ENCODE peak calls at places on chromosomes 3 and 15, in seven cellular contexts. N is endodermal cell, Y is right lobe of liver, U is spleen, V is GM23248, B is GM06990, E is fibroblast of lung. P is an unnamed sample. For H3K27me3 and H3K36me3, the result is how much of the 10 kb centered on the place peaks cover.

GRCh38 chr3:11434697-11435096 is 162.5 kb downstream of the ATG7 start:
- DNase-seq in Y (no peak), B (no peak), N (no peak), E (no peak), V (peak), U (no peak), P (no peak)

GRCh38 chr15:99651023-99651807 is 82.0 kb downstream of the LYSMD4 start:
- DNase-seq in N (no peak), U (no peak), B (no peak), E (peak), Y (no peak), V (peak), P (no peak)

GRCh38 chr3:148211725-148212124 is 486.0 kb upstream of the AGTR1 start:
- DNase-seq in V (peak), N (no peak), Y (no peak), B (no peak), U (no peak), E (peak), P (peak)

GRCh38 chr3:184564685-184565385 is 3.2 kb downstream of the EPHB3 start:
- DNase-seq in U (peak), E (no peak), B (no peak), N (no peak), V (no peak), Y (no peak), P (no peak)

GRCh38 chr3:45583021-45583851 is 11.3 kb upstream of the LIMD1 start:
- DNase-seq in N (no peak), U (no peak), Y (peak), V (no peak), B (no peak), E (peak), P (no peak)

GRCh38 chr3:34377961-34378360 is 579.5 kb downstream of the PDCD6IP start:
- DNase-seq in B (no peak), V (no peak), Y (peak), E (no peak), N (no peak), U (no peak), P (no peak)

GRCh38 chr3:119305271-119305670 is 11.1 kb downstream of the ARHGAP31 start:
- DNase-seq in E (no peak), B (no peak), V (peak), U (no peak), Y (no peak), N (peak), P (peak)

GRCh38 chr3:73206006-73206405 is 144.5 kb downstream of the EBLN2 start:
- DNase-seq in Y (no peak), U (no peak), E (no peak), V (no peak), B (no peak), N (no peak), P (no peak)

GRCh38 chr15:85351965-85352364 is 28.4 kb upstream of the AKAP13 start:
- DNase-seq in B (no peak), V (no peak), E (no peak), N (no peak), Y (no peak), U (no peak), P (no peak)

GRCh38 chr3:182136008-182136910 is 424.5 kb downstream of the SOX2 start:
- DNase-seq in N (no peak), Y (no peak), B (no peak), V (no peak), E (no peak), U (no peak), P (no peak)

GRCh38 chr3:47324278-47324865 is 41.6 kb downstream of the KLHL18 start:
- DNase-seq in Y (no peak), N (peak), V (peak), E (peak), U (no peak), B (no peak), P (peak)

GRCh38 chr3:48503406-48504050 is 446 bp downstream of the SHISA5 start:
- DNase-seq in V (peak), B (no peak), E (peak), U (peak), N (peak), Y (no peak), P (peak)

GRCh38 chr3:72891053-72891855 is 3.4 kb downstream of the GXYLT2 start:
- DNase-seq in E (peak), Y (no peak), B (no peak), N (no peak), U (no peak), V (peak), P (peak)

GRCh38 chr15:68599560-68600071 is 20.8 kb downstream of the CORO2B start:
- DNase-seq in V (peak), E (peak), U (peak), B (no peak), Y (peak), N (peak), P (peak)

GRCh38 chr3:105254154-105254553 is 112.6 kb upstream of the ALCAM start:
- DNase-seq in Y (no peak), U (no peak), N (no peak), B (no peak), E (no peak), V (no peak), P (no peak)

GRCh38 chr3:89246326-89246725 is 138.9 kb downstream of the EPHA3 start:
- DNase-seq in B (no peak), E (no peak), N (peak), V (no peak), U (no peak), Y (no peak), P (no peak)

GRCh38 chr3:73432021-73432722 is 192.6 kb downstream of the PDZRN3 start:
- DNase-seq in V (peak), E (peak), B (peak), N (peak), U (no peak), Y (no peak), P (peak)

GRCh38 chr3:188507244-188507720 is 353.3 kb downstream of the LPP start:
- DNase-seq in V (peak), B (no peak), E (peak), U (no peak), N (no peak), Y (no peak), P (no peak)

GRCh38 chr15:64158363-64159134 is 4.3 kb downstream of the PPIB start:
- DNase-seq in U (no peak), E (no peak), Y (peak), N (no peak), B (no peak), V (no peak), P (no peak)

GRCh38 chr3:39467394-39468107 is at the start of gene MOBP:
- DNase-seq in V (no peak), N (no peak), Y (no peak), U (no peak), B (no peak), E (no peak), P (no peak)

GRCh38 chr3:34013818-34014576 is 215.6 kb downstream of the PDCD6IP start:
- DNase-seq in N (no peak), Y (no peak), B (no peak), E (no peak), V (no peak), U (no peak), P (no peak)

GRCh38 chr15:86162172-86162591 is 82.5 kb downstream of the AGBL1 start:
- DNase-seq in E (no peak), Y (no peak), U (no peak), B (no peak), N (no peak), V (no peak), P (no peak)

GRCh38 chr15:36841154-36841553 is 259.2 kb downstream of the MEIS2 start:
- DNase-seq in E (no peak), N (no peak), V (no peak), B (no peak), Y (no peak), U (no peak), P (no peak)

GRCh38 chr3:126528800-126529541 is 5.0 kb downstream of the CHST13 start:
- DNase-seq in Y (peak), B (no peak), U (peak), V (peak), E (no peak), N (no peak), P (no peak)

GRCh38 chr3:157405457-157405856 is 31.2 kb upstream of the PTX3 start:
- DNase-seq in B (no peak), E (peak), U (no peak), N (no peak), V (peak), Y (no peak), P (peak)

GRCh38 chr15:58574612-58575011 is 142.8 kb downstream of the LIPC start:
- DNase-seq in E (no peak), Y (no peak), N (no peak), B (no peak), V (no peak), U (no peak), P (no peak)

GRCh38 chr3:27758083-27758482 is 36.0 kb upstream of the EOMES start:
- DNase-seq in U (no peak), Y (no peak), N (no peak), B (no peak), E (peak), V (peak), P (peak)

GRCh38 chr3:125615256-125615655 is 20.0 kb upstream of the OSBPL11 start:
- DNase-seq in E (no peak), Y (no peak), N (no peak), V (no peak), U (no peak), B (no peak), P (no peak)

GRCh38 chr3:107992976-107993684 is 97.7 kb downstream of the CD47 start:
- DNase-seq in U (no peak), N (no peak), E (peak), B (no peak), Y (no peak), V (peak), P (peak)

GRCh38 chr3:40585381-40586016 is 60.7 kb downstream of the ZNF621 start:
- DNase-seq in V (no peak), N (no peak), Y (no peak), B (no peak), E (no peak), U (no peak), P (no peak)

GRCh38 chr15:88476635-88477038 is 9.1 kb downstream of the MRPS11 start:
- DNase-seq in V (peak), Y (peak), N (peak), U (no peak), E (peak), B (no peak), P (peak)

GRCh38 chr3:112333002-112333385 is at the start of gene CD200:
- DNase-seq in N (peak), U (peak), Y (peak), V (peak), E (peak), B (peak), P (peak)
- H3K4me3 ChIP-seq in N (peak), U (peak), Y (no peak), V (peak), E (peak), B (peak), P (peak)

DNA sequence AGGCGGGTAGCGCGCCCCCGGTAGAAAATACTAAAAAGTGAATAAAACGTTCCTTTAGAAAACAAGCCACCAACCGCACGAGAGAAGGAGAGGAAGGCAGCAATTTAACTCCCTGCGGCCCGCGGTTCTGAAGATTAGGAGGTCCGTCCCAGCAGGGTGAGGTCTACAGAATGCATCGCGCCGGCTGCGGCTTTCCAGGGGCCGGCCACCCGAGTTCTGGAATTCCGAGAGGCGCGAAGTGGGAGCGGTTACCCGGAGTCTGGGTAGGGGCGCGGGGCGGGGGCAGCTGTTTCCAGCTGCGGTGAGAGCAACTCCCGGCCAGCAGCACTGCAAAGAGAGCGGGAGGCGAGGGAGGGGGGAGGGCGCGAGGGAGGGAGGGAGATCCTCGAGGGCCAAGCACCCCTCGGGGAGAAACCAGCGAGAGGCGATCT is 318.6 kb downstream of the FGF12 start:
- DNase-seq in E (peak), U (peak), V (peak), B (no peak), Y (no peak), N (peak), P (peak)
- H3K27me3 ChIP-seq in E (under half), U (under half), V (under half), B (under half), Y (under half), N (under half), P (half or more)

GRCh38 chr3:14158370-14158769 is 20.0 kb downstream of the XPC start:
- DNase-seq in V (no peak), U (no peak), B (no peak), Y (no peak), E (no peak), N (no peak), P (no peak)

GRCh38 chr3:14157951-14158350 is 20.4 kb downstream of the XPC start:
- DNase-seq in N (no peak), U (no peak), V (no peak), Y (no peak), E (no peak), B (no peak), P (no peak)

GRCh38 chr3:14159426-14159825 is 19.0 kb downstream of the XPC start:
- DNase-seq in E (no peak), V (no peak), B (no peak), N (no peak), U (no peak), Y (no peak), P (no peak)

GRCh38 chr3:14161282-14161681 is 17.1 kb downstream of the XPC start:
- DNase-seq in V (no peak), N (no peak), Y (no peak), U (no peak), B (no peak), E (no peak), P (no peak)

DNA sequence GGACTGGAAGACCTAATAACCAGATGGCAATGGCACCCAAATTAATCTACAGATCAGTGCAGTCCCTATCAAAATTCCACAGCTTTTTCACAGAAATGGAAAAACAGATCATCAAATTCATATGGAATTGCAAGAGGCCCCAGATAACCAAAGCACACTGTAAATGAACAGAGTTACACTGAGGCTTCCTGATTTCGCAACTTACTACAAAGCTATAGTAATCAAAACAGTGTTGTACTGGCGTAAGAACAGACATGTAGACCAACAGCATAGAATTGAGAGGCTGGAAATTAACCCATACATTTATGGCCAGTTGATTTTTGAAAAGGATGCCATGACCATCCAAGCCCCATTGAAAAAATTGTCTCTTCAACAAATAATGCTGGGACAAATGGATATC is 16.2 kb downstream of the XPC start:
- DNase-seq in V (no peak), E (no peak), U (no peak), Y (no peak), N (no peak), B (no peak), P (no peak)
- H3K36me3 ChIP-seq in V (half or more), E (under half), U (half or more), Y (half or more), N (half or more), B (half or more), P (under half)

DNA sequence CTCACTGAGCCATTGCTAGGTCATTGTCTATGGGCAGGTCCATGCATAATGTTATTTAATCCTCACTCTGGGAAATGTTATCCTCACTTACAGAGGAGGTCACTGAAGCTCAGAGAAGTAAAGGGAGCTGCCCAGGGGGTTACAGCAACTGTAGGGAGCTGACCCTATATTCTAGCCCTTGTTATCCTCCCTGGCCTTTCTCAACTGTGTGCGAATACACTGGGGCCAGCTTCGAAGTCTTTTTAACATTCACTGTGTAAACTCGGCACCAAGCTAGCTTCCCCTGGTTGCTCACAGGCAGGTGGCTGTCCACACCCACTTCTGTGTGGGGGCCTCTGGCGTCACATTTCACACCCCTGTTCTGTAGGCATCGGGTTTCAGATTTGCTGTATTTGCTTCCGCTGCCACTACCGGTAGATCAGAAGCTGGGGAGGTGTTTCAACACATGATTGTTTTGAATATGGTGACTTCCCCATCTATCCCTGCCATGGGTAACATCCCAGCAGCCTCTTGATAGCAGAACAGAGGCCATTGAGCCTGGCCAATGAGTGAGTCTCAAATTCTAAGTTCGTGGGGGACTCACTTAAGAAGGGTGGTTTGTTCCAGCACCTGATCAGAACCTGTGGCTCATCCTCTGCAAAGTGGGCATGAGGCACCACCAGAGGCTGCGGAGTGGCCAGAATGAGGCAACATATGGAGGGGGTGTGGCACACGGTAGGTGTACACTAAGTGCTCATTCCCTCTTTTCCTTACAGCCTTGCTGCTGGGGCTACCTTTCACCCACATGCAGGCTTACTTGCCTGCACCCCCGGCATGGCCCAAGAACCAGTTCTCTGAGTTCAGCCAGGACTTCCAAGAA is 61.6 kb downstream of the IQSEC1 start:
- DNase-seq in U (peak), Y (peak), V (no peak), E (no peak), B (peak), N (peak), P (no peak)
- H3K4me3 ChIP-seq in U (no peak), Y (no peak), V (no peak), E (no peak), B (peak), N (no peak), P (no peak)

GRCh38 chr3:174440350-174440716 is 418.8 kb upstream of the NAALADL2 start:
- DNase-seq in B (no peak), U (no peak), V (peak), E (peak), Y (no peak), N (no peak), P (peak)
- H3K27me3 ChIP-seq in B (under half), U (under half), V (under half), E (under half), Y (under half), N (under half), P (under half)

GRCh38 chr15:50681467-50681866 is 5.1 kb downstream of the TRPM7 start:
- DNase-seq in E (no peak), Y (no peak), V (no peak), N (no peak), B (no peak), U (no peak), P (no peak)

GRCh38 chr15:50676799-50677483 is 9.7 kb downstream of the TRPM7 start:
- DNase-seq in E (peak), Y (no peak), U (no peak), B (no peak), V (peak), N (peak), P (peak)

GRCh38 chr15:50670115-50670514 is 16.5 kb downstream of the TRPM7 start:
- DNase-seq in N (no peak), U (no peak), B (no peak), V (no peak), E (no peak), Y (no peak), P (no peak)

GRCh38 chr15:50675524-50676144 is 11.0 kb downstream of the TRPM7 start:
- DNase-seq in Y (no peak), E (peak), V (peak), N (no peak), U (no peak), B (no peak), P (no peak)
- H3K36me3 ChIP-seq in Y (under half), E (under half), V (under half), N (under half), U (under half), B (under half), P (under half)

GRCh38 chr15:49064281-49064653 is 18.0 kb upstream of the SECISBP2L start:
- DNase-seq in V (no peak), N (no peak), B (no peak), U (no peak), Y (no peak), E (no peak), P (no peak)

GRCh38 chr15:49066374-49066773 is 20.1 kb upstream of the SECISBP2L start:
- DNase-seq in B (no peak), N (no peak), U (no peak), V (no peak), E (no peak), Y (no peak), P (no peak)

GRCh38 chr15:49064884-49065283 is 18.6 kb upstream of the SECISBP2L start:
- DNase-seq in Y (no peak), U (no peak), N (no peak), E (no peak), B (no peak), V (no peak), P (no peak)

GRCh38 chr15:49062900-49063299 is 16.7 kb upstream of the SECISBP2L start:
- DNase-seq in B (no peak), Y (no peak), N (no peak), U (no peak), V (no peak), E (no peak), P (no peak)

DNA sequence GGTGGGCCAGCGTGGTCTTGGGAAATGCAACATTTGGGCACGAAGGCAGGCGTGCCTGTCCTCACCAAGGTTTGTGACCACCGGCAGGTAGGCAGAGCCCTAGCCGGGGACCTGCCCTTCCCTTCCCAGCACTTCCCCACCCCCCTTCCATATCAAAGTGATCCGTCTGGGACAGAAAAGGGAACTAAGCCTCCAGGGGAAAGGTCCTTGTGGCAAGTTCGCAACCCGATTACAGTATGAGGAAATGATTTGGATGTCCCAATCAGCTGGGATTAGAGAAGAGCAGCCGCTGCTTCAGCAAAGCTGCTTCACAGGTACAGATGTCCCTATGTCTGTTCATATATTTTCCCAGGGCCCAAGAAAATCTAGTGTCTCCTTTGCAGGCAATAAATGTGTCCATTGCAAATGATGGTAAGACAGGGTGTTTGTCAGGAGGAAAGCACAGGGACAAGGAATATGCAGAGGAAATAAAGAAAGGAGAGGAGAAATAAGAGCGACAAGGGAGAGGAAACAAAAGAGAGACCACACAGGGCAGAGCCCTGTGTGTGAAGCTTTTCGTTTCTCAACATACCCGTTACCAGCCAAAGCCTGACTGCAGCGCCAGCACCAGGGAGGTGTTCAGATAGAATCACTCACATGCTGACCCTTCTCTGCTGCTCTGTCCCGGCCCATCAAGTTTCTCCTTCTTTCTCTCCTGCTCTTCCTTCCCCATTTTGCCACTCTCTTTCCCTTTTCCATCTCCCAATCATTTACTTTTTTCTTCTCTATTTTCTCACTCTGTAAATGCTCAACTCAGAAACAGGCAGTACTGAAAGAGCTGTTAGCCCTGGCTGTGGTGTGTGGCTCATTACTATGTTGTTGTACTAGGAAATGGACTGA is 17.4 kb upstream of the SECISBP2L start:
- DNase-seq in U (no peak), V (no peak), B (no peak), N (peak), Y (no peak), E (no peak), P (no peak)
- H3K4me3 ChIP-seq in U (no peak), V (no peak), B (no peak), N (no peak), Y (no peak), E (no peak), P (no peak)

GRCh38 chr3:94259291-94259690 is 196.4 kb downstream of the NSUN3 start:
- DNase-seq in E (no peak), N (peak), B (no peak), Y (no peak), U (no peak), V (no peak), P (no peak)
- H3K27me3 ChIP-seq in E (under half), N (under half), B (under half), Y (under half), U (under half), V (under half), P (under half)

P was measured in MG63.